ENCODE peak calls at places on chromosomes 12 and 14, in nine cellular contexts. R is stimulated activated CD8-positive, alpha-beta memory T cell treated with anti-CD3 and anti-CD28 coated beads, Interleukin-4, amount 100 ng/mL, for 1 hour; U is ELF-1; A is activated gamma-delta T cell treated with Interleukin-2 at 50 U/mL for 16 hours; P is nephron progenitor cell; L is activated CD8-positive, alpha-beta T cell treated with anti-CD3 and anti-CD28 coated beads, Interleukin-2, amount 10 ng/mL, durations not matched to agents 7 days and 5 days; F is activated CD4-positive, alpha-beta T cell treated with anti-CD3 and anti-CD28 coated beads, Interleukin-2, amount 50 U/mL, for 4 hours; I is heart left ventricle; J is cardiac muscle cell. M is an unnamed sample.

GRCh38 chr14:96098309-96098998 is 59.3 kb downstream of the C14orf132 start:
- DNase-seq in R (no peak), U (peak), A (no peak), P (peak), L (peak), F (no peak), I (no peak), J (peak), M (peak)

GRCh38 chr14:98182385-98183055 is 1089.5 kb downstream of the BCL11B start:
- DNase-seq in R (no peak), U (no peak), A (no peak), P (no peak), L (no peak), F (peak), I (no peak), J (peak), M (no peak)

GRCh38 chr12:95216704-95217376 is 427 bp downstream of the FGD6 start:
- DNase-seq in R (no peak), U (no peak), A (no peak), P (no peak), L (peak), F (peak), I (no peak), J (peak), M (peak)

GRCh38 chr14:49828640-49829039 is 23.9 kb downstream of the NEMF start:
- DNase-seq in R (no peak), U (no peak), A (no peak), P (no peak), L (no peak), F (no peak), I (no peak), J (no peak), M (no peak)

GRCh38 chr12:99235381-99235780 is 412.2 kb upstream of the GARIN6 start:
- DNase-seq in R (no peak), U (no peak), A (no peak), P (no peak), L (no peak), F (no peak), I (no peak), J (no peak), M (no peak)

GRCh38 chr12:71686658-71687025 is 760 bp downstream of the TMEM19 start:
- DNase-seq in R (no peak), U (no peak), A (no peak), P (no peak), L (no peak), F (no peak), I (no peak), J (no peak), M (no peak)

GRCh38 chr12:4220489-4220888 is 53.1 kb upstream of the CCND2 start:
- DNase-seq in R (no peak), U (no peak), A (no peak), P (no peak), L (no peak), F (no peak), I (no peak), J (no peak), M (no peak)

GRCh38 chr14:94028450-94028826 is 2.3 kb downstream of the OTUB2 start:
- DNase-seq in R (no peak), U (no peak), A (peak), P (no peak), L (peak), F (no peak), I (no peak), J (no peak), M (peak)